ENCODE peak calls at places on chromosomes 12 and 14, in nine cellular contexts. J, L, M, A, E, N, Y, C and R are unnamed samples.

GRCh38 chr14:32384464-32384863 is 55.4 kb downstream of the AKAP6 start:
- DNase-seq in J (no peak), L (no peak), M (no peak), A (peak; percentile 65), E (no peak), N (no peak), Y (no peak), C (no peak), R (no peak)

GRCh38 chr14:50036211-50036610 is 80.2 kb downstream of the VCPKMT start:
- DNase-seq in J (no peak), L (no peak), M (no peak), A (no peak), E (no peak), N (no peak), Y (no peak), C (no peak), R (no peak)

GRCh38 chr14:85934123-85934885 is 404.4 kb downstream of the FLRT2 start:
- DNase-seq in J (no peak), L (peak; percentile 9), M (peak; percentile 69), A (peak; percentile 42), E (peak; percentile 61), N (no peak), Y (peak; percentile 10), C (peak; percentile 42), R (no peak)

GRCh38 chr12:8681129-8681902 is 16.5 kb upstream of the RIMKLB start:
- DNase-seq in J (peak; percentile 82), L (peak; percentile 83), M (no peak), A (no peak), E (no peak), N (no peak), Y (no peak), C (peak; percentile 50), R (no peak)

GRCh38 chr12:32502693-32503510 is 103.5 kb downstream of the FGD4 start:
- DNase-seq in J (peak; percentile 25), L (peak; percentile 43), M (no peak), A (no peak), E (no peak), N (no peak), Y (no peak), C (peak; percentile 80), R (peak; percentile 20)

GRCh38 chr12:49260165-49260564 is 4.7 kb upstream of the TUBA1C start:
- DNase-seq in J (no peak), L (no peak), M (no peak), A (peak; percentile 80), E (no peak), N (no peak), Y (no peak), C (peak; percentile 61), R (no peak)

GRCh38 chr14:37061697-37062096 is 110.7 kb downstream of the SLC25A21 start:
- DNase-seq in J (peak; percentile 9), L (no peak), M (no peak), A (no peak), E (no peak), N (no peak), Y (no peak), C (no peak), R (no peak)

GRCh38 chr12:102513739-102514138 is 33.4 kb upstream of the IGF1 start:
- DNase-seq in J (no peak), L (peak; percentile 30), M (no peak), A (no peak), E (no peak), N (no peak), Y (no peak), C (peak; percentile 19), R (no peak)

GRCh38 chr12:71194657-71195056 is 36.9 kb upstream of the TSPAN8 start:
- DNase-seq in J (no peak), L (no peak), M (no peak), A (no peak), E (no peak), N (no peak), Y (peak; percentile 18), C (no peak), R (no peak)

GRCh38 chr12:76288218-76288617 is 60.0 kb downstream of the BBS10 start:
- DNase-seq in J (no peak), L (no peak), M (no peak), A (no peak), E (no peak), N (no peak), Y (no peak), C (no peak), R (no peak)

GRCh38 chr14:96103560-96104460 is 64.6 kb downstream of the C14orf132 start:
- DNase-seq in J (no peak), L (no peak), M (no peak), A (no peak), E (no peak), N (no peak), Y (peak; percentile 59), C (no peak), R (no peak)
- TF ChIP-seq EZH2phosphoT487 in J (no peak), L (no peak), M (no peak), A (no peak), E (no peak), N (no peak), Y (no peak), C (no peak), R (no peak)

GRCh38 chr12:29582677-29583076 is 85.2 kb upstream of the OVCH1 start:
- DNase-seq in J (no peak), L (no peak), M (no peak), A (peak; percentile 85), E (no peak), N (no peak), Y (no peak), C (peak; percentile 3), R (no peak)
- H3K27ac ChIP-seq in J (no peak overlapping the region), L (no peak overlapping the region), M (no peak overlapping the region), A (peak overlapping the region; percentile 87), E (no peak overlapping the region), N (no peak overlapping the region), Y (no peak overlapping the region), C (no peak overlapping the region), R (no peak overlapping the region)

GRCh38 chr14:104371031-104371430 is 208.5 kb upstream of the C14orf180 start:
- DNase-seq in J (no peak), L (no peak), M (no peak), A (no peak), E (no peak), N (no peak), Y (no peak), C (no peak), R (no peak)
- TF ChIP-seq EZH2phosphoT487 in J (no peak), L (no peak), M (no peak), A (no peak), E (no peak), N (no peak), Y (no peak), C (no peak), R (no peak)

GRCh38 chr14:92656306-92656705 is 92.1 kb downstream of the LGMN start:
- DNase-seq in J (no peak), L (no peak), M (no peak), A (peak; percentile 14), E (no peak), N (no peak), Y (no peak), C (no peak), R (no peak)
- H3K27ac ChIP-seq in J (no peak overlapping the region), L (no peak overlapping the region), M (no peak overlapping the region), A (no peak overlapping the region), E (no peak overlapping the region), N (no peak overlapping the region), Y (no peak overlapping the region), C (no peak overlapping the region), R (no peak overlapping the region)

DNA sequence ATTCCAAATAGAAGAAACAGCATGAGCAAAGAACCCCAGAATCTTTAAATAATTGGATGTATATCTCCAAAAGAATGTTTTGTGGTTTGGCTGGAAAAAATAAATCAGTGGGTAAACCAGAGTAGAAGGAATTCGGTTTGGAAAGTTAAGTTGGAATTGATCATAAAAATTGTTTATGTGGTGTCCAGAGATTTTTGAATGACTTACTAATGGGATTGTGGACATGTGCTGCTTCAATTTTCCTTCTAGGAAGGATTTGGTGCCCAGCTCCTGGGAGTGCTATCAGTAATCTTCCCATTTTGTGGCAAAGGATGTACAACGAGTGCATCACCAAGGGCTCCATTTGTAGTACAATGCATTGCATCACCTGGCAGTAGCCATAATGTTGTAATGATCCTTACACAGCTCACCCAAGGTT is 224.8 kb downstream of the SLC16A7 start:
- DNase-seq in J (no peak), L (no peak), M (no peak), A (no peak), E (no peak), N (no peak), Y (no peak), C (peak; percentile 78), R (no peak)
- TF ChIP-seq EZH2phosphoT487 in J (no peak), L (no peak), M (no peak), A (no peak), E (no peak), N (no peak), Y (no peak), C (no peak), R (no peak)

GRCh38 chr14:105062048-105062433 is 3.2 kb downstream of the GPR132 start:
- DNase-seq in J (no peak), L (no peak), M (no peak), A (no peak), E (no peak), N (no peak), Y (no peak), C (no peak), R (no peak)

GRCh38 chr14:105059917-105060565 is 5.2 kb downstream of the GPR132 start:
- DNase-seq in J (no peak), L (no peak), M (no peak), A (no peak), E (no peak), N (no peak), Y (no peak), C (no peak), R (no peak)

GRCh38 chr14:105059035-105059916 is 6.0 kb downstream of the GPR132 start:
- DNase-seq in J (no peak), L (peak; percentile 48), M (no peak), A (no peak), E (no peak), N (no peak), Y (peak; percentile 47), C (no peak), R (peak; percentile 38)

GRCh38 chr14:105061428-105062047 is 3.7 kb downstream of the GPR132 start:
- DNase-seq in J (peak; percentile 3), L (no peak), M (no peak), A (no peak), E (no peak), N (no peak), Y (no peak), C (no peak), R (no peak)

GRCh38 chr14:105060751-105061427 is 4.3 kb downstream of the GPR132 start:
- DNase-seq in J (peak; percentile 25), L (no peak), M (no peak), A (no peak), E (peak; percentile 69), N (no peak), Y (peak; percentile 67), C (no peak), R (no peak)
- H3K27ac ChIP-seq in J (no peak overlapping the region), L (no peak overlapping the region), M (no peak overlapping the region), A (no peak overlapping the region), E (no peak overlapping the region), N (no peak overlapping the region), Y (no peak overlapping the region), C (no peak overlapping the region), R (no peak overlapping the region)